ENCODE peak calls at places on chromosomes 12 and 14, in seven cellular contexts. One of them, this sample, is unnamed.

GRCh38 chr12:40557980-40558379 is 134.3 kb upstream of the CNTN1 start:
- DNase-seq in CD8-positive, alpha-beta T cell: no peak
- DNase-seq in A673: no peak
- DNase-seq in cardiac muscle cell: no peak
- DNase-seq in stomach: no peak
- DNase-seq in GM23248: no peak
- DNase-seq in cardiac fibroblast: no peak
- DNase-seq in this sample: no peak

GRCh38 chr12:65958456-65958855 is 134.2 kb downstream of the HMGA2 start:
- DNase-seq in CD8-positive, alpha-beta T cell: no peak
- DNase-seq in A673: no peak
- DNase-seq in cardiac muscle cell: no peak
- DNase-seq in stomach: no peak
- DNase-seq in GM23248: peak; percentile 40
- DNase-seq in cardiac fibroblast: no peak
- DNase-seq in this sample: no peak

GRCh38 chr12:70609739-70610491 is 27.3 kb downstream of the PTPRB start:
- DNase-seq in CD8-positive, alpha-beta T cell: no peak
- DNase-seq in A673: peak; percentile 18
- DNase-seq in cardiac muscle cell: peak; percentile 53
- DNase-seq in stomach: peak; percentile 48
- DNase-seq in GM23248: peak; percentile 73
- DNase-seq in cardiac fibroblast: peak; percentile 36
- DNase-seq in this sample: peak; percentile 69

GRCh38 chr12:21546721-21547120 is 20.6 kb downstream of the SPX start:
- DNase-seq in CD8-positive, alpha-beta T cell: no peak
- DNase-seq in A673: no peak
- DNase-seq in cardiac muscle cell: no peak
- DNase-seq in stomach: no peak
- DNase-seq in GM23248: no peak
- DNase-seq in cardiac fibroblast: no peak
- DNase-seq in this sample: no peak

GRCh38 chr12:123973552-123974341 is 732 bp downstream of the ZNF664 start:
- DNase-seq in CD8-positive, alpha-beta T cell: peak; percentile 11
- DNase-seq in A673: peak; percentile 21
- DNase-seq in cardiac muscle cell: peak; percentile 27
- DNase-seq in stomach: peak; percentile 52
- DNase-seq in GM23248: peak; percentile 56
- DNase-seq in cardiac fibroblast: peak; percentile 21
- DNase-seq in this sample: peak; percentile 72

GRCh38 chr14:32224731-32225377 is 21.8 kb upstream of the RNU6-8 start:
- DNase-seq in CD8-positive, alpha-beta T cell: no peak
- DNase-seq in A673: peak; percentile 54
- DNase-seq in cardiac muscle cell: peak; percentile 61
- DNase-seq in stomach: no peak
- DNase-seq in GM23248: peak; percentile 83
- DNase-seq in cardiac fibroblast: peak; percentile 33
- DNase-seq in this sample: peak; percentile 71

GRCh38 chr12:14723763-14724162 is 27.4 kb upstream of the GUCY2C start:
- DNase-seq in CD8-positive, alpha-beta T cell: peak; percentile 38
- DNase-seq in A673: peak; percentile 76
- DNase-seq in cardiac muscle cell: peak; percentile 81
- DNase-seq in stomach: peak; percentile 65
- DNase-seq in GM23248: peak; percentile 74
- DNase-seq in cardiac fibroblast: peak; percentile 77
- DNase-seq in this sample: peak; percentile 73

GRCh38 chr12:4116251-4117111 is 157.1 kb upstream of the CCND2 start:
- DNase-seq in CD8-positive, alpha-beta T cell: no peak
- DNase-seq in A673: no peak
- DNase-seq in cardiac muscle cell: peak; percentile 77
- DNase-seq in stomach: no peak
- DNase-seq in GM23248: peak; percentile 59
- DNase-seq in cardiac fibroblast: peak; percentile 53
- DNase-seq in this sample: peak; percentile 77

GRCh38 chr12:71152838-71153237 is 5.0 kb downstream of the TSPAN8 start:
- DNase-seq in CD8-positive, alpha-beta T cell: no peak
- DNase-seq in A673: peak; percentile 79
- DNase-seq in cardiac muscle cell: peak; percentile 48
- DNase-seq in stomach: no peak
- DNase-seq in GM23248: no peak
- DNase-seq in cardiac fibroblast: no peak
- DNase-seq in this sample: no peak

GRCh38 chr12:116241157-116241772 is 36.2 kb downstream of the MED13L start:
- DNase-seq in CD8-positive, alpha-beta T cell: no peak
- DNase-seq in A673: no peak
- DNase-seq in cardiac muscle cell: no peak
- DNase-seq in stomach: no peak
- DNase-seq in GM23248: no peak
- DNase-seq in cardiac fibroblast: no peak
- DNase-seq in this sample: no peak

GRCh38 chr14:77738559-77739250 is 22.3 kb downstream of the SNW1 start:
- DNase-seq in CD8-positive, alpha-beta T cell: no peak
- DNase-seq in A673: no peak
- DNase-seq in cardiac muscle cell: peak; percentile 56
- DNase-seq in stomach: peak; percentile 43
- DNase-seq in GM23248: peak; percentile 79
- DNase-seq in cardiac fibroblast: peak; percentile 54
- DNase-seq in this sample: no peak

GRCh38 chr14:27411021-27411420 is 813.2 kb upstream of the NOVA1 start:
- DNase-seq in CD8-positive, alpha-beta T cell: no peak
- DNase-seq in A673: no peak
- DNase-seq in cardiac muscle cell: no peak
- DNase-seq in stomach: no peak
- DNase-seq in GM23248: no peak
- DNase-seq in cardiac fibroblast: no peak
- DNase-seq in this sample: peak; percentile 87

GRCh38 chr12:27790179-27790578 is 10.1 kb upstream of the MANSC4 start:
- DNase-seq in CD8-positive, alpha-beta T cell: no peak
- DNase-seq in A673: no peak
- DNase-seq in cardiac muscle cell: no peak
- DNase-seq in stomach: no peak
- DNase-seq in GM23248: no peak
- DNase-seq in cardiac fibroblast: no peak
- DNase-seq in this sample: no peak

GRCh38 chr12:112939761-112940357 is 1.6 kb downstream of the OAS3 start:
- DNase-seq in CD8-positive, alpha-beta T cell: no peak
- DNase-seq in A673: no peak
- DNase-seq in cardiac muscle cell: no peak
- DNase-seq in stomach: no peak
- DNase-seq in GM23248: no peak
- DNase-seq in cardiac fibroblast: no peak
- DNase-seq in this sample: no peak

GRCh38 chr12:69298133-69298532 is 50.0 kb upstream of the LYZ start:
- DNase-seq in CD8-positive, alpha-beta T cell: no peak
- DNase-seq in A673: no peak
- DNase-seq in cardiac muscle cell: no peak
- DNase-seq in stomach: no peak
- DNase-seq in GM23248: no peak
- DNase-seq in cardiac fibroblast: no peak
- DNase-seq in this sample: no peak

GRCh38 chr14:56474419-56475022 is 105.1 kb upstream of the TMEM260 start:
- DNase-seq in CD8-positive, alpha-beta T cell: no peak
- DNase-seq in A673: peak; percentile 74
- DNase-seq in cardiac muscle cell: peak; percentile 65
- DNase-seq in stomach: no peak
- DNase-seq in GM23248: peak; percentile 59
- DNase-seq in cardiac fibroblast: peak; percentile 58
- DNase-seq in this sample: peak; percentile 79

GRCh38 chr12:80627773-80628172 is 79.7 kb upstream of the MYF6 start:
- DNase-seq in CD8-positive, alpha-beta T cell: no peak
- DNase-seq in A673: peak; percentile 12
- DNase-seq in cardiac muscle cell: peak; percentile 74
- DNase-seq in stomach: no peak
- DNase-seq in GM23248: peak; percentile 89
- DNase-seq in cardiac fibroblast: peak; percentile 76
- DNase-seq in this sample: peak; percentile 75

GRCh38 chr14:97641827-97642226 is 844.6 kb downstream of the VRK1 start:
- DNase-seq in CD8-positive, alpha-beta T cell: no peak
- DNase-seq in A673: no peak
- DNase-seq in cardiac muscle cell: no peak
- DNase-seq in stomach: no peak
- DNase-seq in GM23248: no peak
- DNase-seq in cardiac fibroblast: no peak
- DNase-seq in this sample: no peak

GRCh38 chr12:113030875-113031525 is 25.5 kb upstream of the DTX1 start:
- DNase-seq in CD8-positive, alpha-beta T cell: no peak
- DNase-seq in A673: peak; percentile 88
- DNase-seq in cardiac muscle cell: peak; percentile 79
- DNase-seq in stomach: no peak
- DNase-seq in GM23248: peak; percentile 73
- DNase-seq in cardiac fibroblast: peak; percentile 79
- DNase-seq in this sample: peak; percentile 77

DNA sequence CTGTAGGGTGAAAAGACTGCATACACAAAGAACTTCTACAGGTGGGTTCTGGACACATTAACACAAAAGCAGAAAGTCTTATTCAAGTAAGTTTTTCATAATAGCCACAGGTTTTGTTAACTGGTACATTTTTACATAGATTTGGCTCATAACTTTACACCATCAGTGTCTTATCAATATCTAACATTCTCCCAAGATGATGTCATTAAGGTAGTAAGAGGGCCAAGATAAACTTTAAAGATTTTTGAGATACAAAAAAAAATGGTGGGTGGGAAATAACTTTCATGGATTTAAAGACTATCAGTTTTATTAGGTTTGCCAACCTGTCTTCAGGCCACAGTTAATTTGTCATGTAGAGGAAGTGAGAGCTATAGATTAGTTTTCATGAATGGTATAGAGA is 1.7 kb downstream of the SUPT16H start:
- DNase-seq in CD8-positive, alpha-beta T cell: no peak
- DNase-seq in A673: no peak
- DNase-seq in cardiac muscle cell: no peak
- DNase-seq in stomach: no peak
- DNase-seq in GM23248: peak; percentile 9
- DNase-seq in cardiac fibroblast: no peak
- DNase-seq in this sample: no peak
- H3K4me3 ChIP-seq in CD8-positive, alpha-beta T cell: no peak overlapping the region
- H3K4me3 ChIP-seq in A673: peak overlapping the region; percentile 75
- H3K4me3 ChIP-seq in cardiac muscle cell: no peak overlapping the region
- H3K4me3 ChIP-seq in stomach: no peak overlapping the region
- H3K4me3 ChIP-seq in GM23248: peak overlapping the region; percentile 87
- H3K4me3 ChIP-seq in cardiac fibroblast: no peak overlapping the region
- H3K4me3 ChIP-seq in this sample: peak overlapping the region; percentile 98

GRCh38 chr14:76349993-76350392 is 25.9 kb upstream of the ESRRB start:
- DNase-seq in CD8-positive, alpha-beta T cell: no peak
- DNase-seq in A673: no peak
- DNase-seq in cardiac muscle cell: no peak
- DNase-seq in stomach: no peak
- DNase-seq in GM23248: no peak
- DNase-seq in cardiac fibroblast: no peak
- DNase-seq in this sample: no peak

GRCh38 chr14:76354310-76354709 is 21.6 kb upstream of the ESRRB start:
- DNase-seq in CD8-positive, alpha-beta T cell: no peak
- DNase-seq in A673: no peak
- DNase-seq in cardiac muscle cell: no peak
- DNase-seq in stomach: no peak
- DNase-seq in GM23248: no peak
- DNase-seq in cardiac fibroblast: no peak
- DNase-seq in this sample: no peak

GRCh38 chr14:76350671-76351070 is 25.3 kb upstream of the ESRRB start:
- DNase-seq in CD8-positive, alpha-beta T cell: no peak
- DNase-seq in A673: no peak
- DNase-seq in cardiac muscle cell: no peak
- DNase-seq in stomach: no peak
- DNase-seq in GM23248: no peak
- DNase-seq in cardiac fibroblast: no peak
- DNase-seq in this sample: no peak

GRCh38 chr14:76351941-76352340 is 24.0 kb upstream of the ESRRB start:
- DNase-seq in CD8-positive, alpha-beta T cell: no peak
- DNase-seq in A673: no peak
- DNase-seq in cardiac muscle cell: no peak
- DNase-seq in stomach: no peak
- DNase-seq in GM23248: no peak
- DNase-seq in cardiac fibroblast: no peak
- DNase-seq in this sample: no peak

DNA sequence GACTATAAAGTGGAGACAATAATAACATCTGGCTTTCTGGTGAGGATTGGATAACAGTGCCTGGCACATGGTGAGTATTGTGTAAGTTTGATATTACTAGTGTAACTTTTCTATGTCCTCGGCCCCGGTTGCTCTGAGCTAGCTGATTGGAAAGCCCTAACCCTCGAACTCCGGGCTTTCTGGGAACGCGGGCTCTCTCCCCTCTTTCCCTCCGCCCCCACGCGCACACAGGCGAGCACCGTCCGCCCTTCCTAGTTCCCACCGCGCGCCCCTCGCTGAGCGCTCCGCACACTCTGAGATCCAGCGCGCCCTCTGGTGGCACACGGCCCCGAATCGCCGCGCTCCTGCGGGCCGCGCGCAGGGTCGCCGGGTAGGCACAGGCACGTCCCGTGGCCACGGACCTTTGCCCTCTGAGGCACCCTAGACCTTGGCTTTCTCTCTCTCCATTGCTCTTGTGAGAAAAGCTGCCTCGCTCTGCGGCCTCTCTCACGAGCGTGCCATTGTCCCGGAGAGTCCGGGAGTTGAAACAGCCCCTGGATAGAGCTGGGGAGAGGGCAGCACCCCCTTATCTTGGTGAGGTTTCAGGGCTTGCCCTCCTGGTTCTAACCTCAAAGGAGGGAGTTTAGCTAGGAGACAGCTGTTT is 23.2 kb upstream of the ESRRB start:
- DNase-seq in CD8-positive, alpha-beta T cell: peak; percentile 21
- DNase-seq in A673: peak; percentile 76
- DNase-seq in cardiac muscle cell: peak; percentile 60
- DNase-seq in stomach: peak; percentile 52
- DNase-seq in GM23248: peak; percentile 63
- DNase-seq in cardiac fibroblast: peak; percentile 51
- DNase-seq in this sample: peak; percentile 74
- H3K4me3 ChIP-seq in CD8-positive, alpha-beta T cell: no peak overlapping the region
- H3K4me3 ChIP-seq in A673: peak overlapping the region; percentile 1
- H3K4me3 ChIP-seq in cardiac muscle cell: no peak overlapping the region
- H3K4me3 ChIP-seq in stomach: peak overlapping the region; percentile 15
- H3K4me3 ChIP-seq in GM23248: peak overlapping the region; percentile 54
- H3K4me3 ChIP-seq in cardiac fibroblast: no peak overlapping the region
- H3K4me3 ChIP-seq in this sample: peak overlapping the region; percentile 74

GRCh38 chr14:89773151-89773550 is 181.4 kb downstream of the EFCAB11 start:
- DNase-seq in CD8-positive, alpha-beta T cell: no peak
- DNase-seq in A673: no peak
- DNase-seq in cardiac muscle cell: no peak
- DNase-seq in stomach: no peak
- DNase-seq in GM23248: no peak
- DNase-seq in cardiac fibroblast: no peak
- DNase-seq in this sample: no peak
- H3K4me3 ChIP-seq in CD8-positive, alpha-beta T cell: no peak overlapping the region
- H3K4me3 ChIP-seq in A673: no peak overlapping the region
- H3K4me3 ChIP-seq in cardiac muscle cell: no peak overlapping the region
- H3K4me3 ChIP-seq in stomach: no peak overlapping the region
- H3K4me3 ChIP-seq in GM23248: no peak overlapping the region
- H3K4me3 ChIP-seq in cardiac fibroblast: no peak overlapping the region
- H3K4me3 ChIP-seq in this sample: no peak overlapping the region

DNA sequence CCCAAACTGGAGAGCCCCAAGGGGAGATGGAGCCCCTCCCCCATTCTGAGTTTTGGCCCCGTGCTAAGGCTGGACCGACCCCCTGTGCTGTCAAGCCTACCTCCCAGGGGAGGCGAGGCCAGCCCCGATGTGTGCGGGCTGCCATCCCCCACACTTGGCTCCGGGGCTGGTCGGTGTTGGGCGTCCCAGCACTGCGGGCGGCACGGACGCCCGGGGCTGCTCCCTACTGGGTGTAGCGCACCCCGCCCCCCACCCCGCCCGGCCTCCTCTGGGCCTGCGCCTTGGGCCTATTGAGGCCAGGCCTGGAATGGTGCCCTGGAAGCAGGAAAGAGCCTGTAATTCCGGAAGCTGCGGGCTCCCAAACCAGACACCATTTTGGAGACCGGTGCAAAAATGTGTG is 2.6 kb downstream of the DCAF4 start:
- DNase-seq in CD8-positive, alpha-beta T cell: no peak
- DNase-seq in A673: no peak
- DNase-seq in cardiac muscle cell: no peak
- DNase-seq in stomach: no peak
- DNase-seq in GM23248: no peak
- DNase-seq in cardiac fibroblast: no peak
- DNase-seq in this sample: no peak
- H3K4me3 ChIP-seq in CD8-positive, alpha-beta T cell: no peak overlapping the region
- H3K4me3 ChIP-seq in A673: no peak overlapping the region
- H3K4me3 ChIP-seq in cardiac muscle cell: no peak overlapping the region
- H3K4me3 ChIP-seq in stomach: no peak overlapping the region
- H3K4me3 ChIP-seq in GM23248: no peak overlapping the region
- H3K4me3 ChIP-seq in cardiac fibroblast: no peak overlapping the region
- H3K4me3 ChIP-seq in this sample: no peak overlapping the region

This sample was measured in adipocyte.